ENCODE peak calls at places on chromosomes 1 and 21, in eight cellular contexts. W is upper lobe of right lung, F is cardiac muscle cell, I is neural crest cell, J is HFFc6, Y is progenitor cell of endocrine pancreas, Q is PC-3, P is adrenal gland. O is an unnamed sample.

GRCh38 chr21:16002872-16003466 is 273.2 kb downstream of the USP25 start:
- DNase-seq in Q (peak; percentile 58), P (no peak), Y (no peak), F (peak; percentile 52), W (no peak), I (no peak), J (peak; percentile 25), O (no peak)

GRCh38 chr1:184791199-184791935 is 36.7 kb upstream of the EDEM3 start:
- DNase-seq in F (peak; percentile 23), W (no peak), Y (no peak), J (peak; percentile 46), Q (peak; percentile 11), P (no peak), I (no peak), O (no peak)

GRCh38 chr1:229843627-229844238 is 217.7 kb downstream of the URB2 start:
- DNase-seq in I (no peak), F (peak; percentile 23), J (peak; percentile 12), Y (no peak), P (peak; percentile 33), W (no peak), Q (peak; percentile 77), O (no peak)

GRCh38 chr1:172180886-172181285 is 239.6 kb upstream of the C1orf105 start:
- DNase-seq in P (peak; percentile 37), I (no peak), Q (no peak), J (peak; percentile 8), F (peak; percentile 71), W (peak; percentile 59), Y (no peak), O (no peak)

GRCh38 chr1:12305377-12305776 is 75.5 kb downstream of the VPS13D start:
- DNase-seq in Q (no peak), I (no peak), F (peak; percentile 43), W (no peak), P (no peak), Y (no peak), J (no peak), O (no peak)

GRCh38 chr1:230327892-230328284 is 98.2 kb downstream of the PGBD5 start:
- DNase-seq in Y (no peak), Q (peak; percentile 87), W (no peak), I (no peak), P (no peak), J (no peak), F (no peak), O (no peak)

GRCh38 chr1:982765-983436 is 1.0 kb upstream of the PERM1 start:
- DNase-seq in I (no peak), Q (peak; percentile 58), W (no peak), Y (no peak), J (no peak), P (no peak), F (no peak), O (no peak)

GRCh38 chr1:230028602-230029223 is 38.3 kb upstream of the GALNT2 start:
- DNase-seq in I (no peak), J (no peak), Q (no peak), W (no peak), P (no peak), F (no peak), Y (no peak), O (no peak)

GRCh38 chr1:43669878-43670277 is 19.9 kb downstream of the KDM4A start:
- DNase-seq in P (no peak), J (no peak), Y (no peak), I (no peak), F (no peak), Q (no peak), W (no peak), O (no peak)

GRCh38 chr1:10980094-10980577 is 32.3 kb upstream of the TARDBP start:
- DNase-seq in W (peak; percentile 88), Q (peak; percentile 76), F (peak; percentile 83), P (peak; percentile 58), I (peak; percentile 63), J (peak; percentile 66), Y (peak; percentile 27), O (peak; percentile 68)

GRCh38 chr1:160131803-160132565 is 16.4 kb downstream of the ATP1A2 start:
- DNase-seq in J (no peak), Q (no peak), P (no peak), F (no peak), I (no peak), Y (no peak), W (peak; percentile 38), O (no peak)

GRCh38 chr1:65068202-65069011 is 79.6 kb upstream of the AK4 start:
- DNase-seq in F (peak; percentile 55), Y (no peak), I (no peak), P (no peak), J (no peak), Q (peak; percentile 7), W (no peak), O (no peak)

GRCh38 chr1:38846210-38846609 is 13.4 kb downstream of the RRAGC start:
- DNase-seq in Q (no peak), I (no peak), F (no peak), J (no peak), P (no peak), W (no peak), Y (no peak), O (no peak)
- TF ChIP-seq CTCF in Q (no peak), I (no peak), F (no peak), J (no peak), P (no peak), W (no peak), Y (no peak), O (no peak)

GRCh38 chr1:119712342-119713038 is 756 bp downstream of the PHGDH start:
- DNase-seq in P (no peak), F (peak; percentile 96), I (peak; percentile 65), Y (peak; percentile 62), Q (peak; percentile 66), J (peak; percentile 60), W (peak; percentile 78), O (peak; percentile 79)

GRCh38 chr1:119714583-119714982 is 2.8 kb downstream of the PHGDH start:
- DNase-seq in P (no peak), Y (no peak), I (no peak), F (peak; percentile 50), J (no peak), W (no peak), Q (no peak), O (no peak)

GRCh38 chr1:119713538-119714456 is 2.1 kb downstream of the PHGDH start:
- DNase-seq in J (no peak), Y (no peak), P (no peak), W (no peak), Q (peak; percentile 4), F (peak; percentile 58), I (no peak), O (peak; percentile 18)

GRCh38 chr1:119713039-119713537 is 1.4 kb downstream of the PHGDH start:
- DNase-seq in Y (no peak), I (peak; percentile 18), W (no peak), J (peak; percentile 10), Q (no peak), F (peak; percentile 29), P (no peak), O (peak; percentile 42)

GRCh38 chr1:119711804-119712341 is at the start of gene PHGDH:
- DNase-seq in I (peak; percentile 63), W (peak; percentile 83), P (peak; percentile 28), Q (peak; percentile 89), J (peak; percentile 78), Y (peak; percentile 36), F (peak; percentile 96), O (peak; percentile 69)
- TF ChIP-seq CTCF in I (no peak), W (no peak), P (no peak), Q (no peak), J (no peak), Y (no peak), F (no peak), O (no peak)

DNA sequence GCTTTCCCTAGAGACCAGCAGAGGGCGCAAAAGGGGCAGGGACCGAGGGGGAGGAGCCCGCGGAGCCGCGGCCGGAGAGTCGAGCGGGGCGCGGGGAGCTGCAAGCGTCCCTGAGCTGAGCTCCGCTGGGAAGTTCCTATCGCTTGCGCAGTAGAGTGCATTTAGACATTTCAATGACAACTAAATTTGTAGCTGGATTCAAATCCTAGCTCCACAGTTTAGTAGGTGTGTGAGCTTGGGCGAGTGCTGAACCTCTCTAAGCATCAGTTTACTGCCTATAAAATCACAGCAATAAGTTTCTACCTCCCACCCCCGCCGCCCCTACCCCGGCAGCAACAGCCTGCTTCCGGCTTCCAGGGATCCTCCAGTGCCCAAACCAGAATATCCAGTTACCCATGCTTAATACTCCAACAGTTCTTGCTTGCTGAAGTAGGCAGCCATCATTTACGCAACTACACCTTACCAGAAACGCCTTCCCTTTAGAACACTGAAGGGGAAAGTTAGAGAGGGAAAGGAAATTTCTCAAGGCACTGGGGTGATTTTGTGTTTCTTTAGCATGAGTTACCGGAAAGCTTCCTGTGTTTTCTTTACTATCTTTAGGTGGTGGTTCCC is 9.1 kb downstream of the TLR5 start:
- DNase-seq in J (peak; percentile 61), Q (peak; percentile 94), Y (peak; percentile 81), I (peak; percentile 91), W (peak; percentile 93), F (peak; percentile 88), P (peak; percentile 87), O (peak; percentile 90)
- TF ChIP-seq CTCF in J (peak; percentile 97), Q (peak; percentile 96), Y (peak; percentile 97), I (peak; percentile 98), W (peak; percentile 98), F (peak; percentile 97), P (peak; percentile 89), O (peak; percentile 97)

GRCh38 chr21:40615503-40616376 is 231.2 kb downstream of the DSCAM start:
- DNase-seq in Y (no peak), I (no peak), P (no peak), Q (no peak), F (no peak), J (peak; percentile 20), W (no peak), O (no peak)
- TF ChIP-seq CTCF in Y (no peak), I (no peak), P (no peak), Q (no peak), F (no peak), J (peak; percentile 9), W (no peak), O (no peak)

DNA sequence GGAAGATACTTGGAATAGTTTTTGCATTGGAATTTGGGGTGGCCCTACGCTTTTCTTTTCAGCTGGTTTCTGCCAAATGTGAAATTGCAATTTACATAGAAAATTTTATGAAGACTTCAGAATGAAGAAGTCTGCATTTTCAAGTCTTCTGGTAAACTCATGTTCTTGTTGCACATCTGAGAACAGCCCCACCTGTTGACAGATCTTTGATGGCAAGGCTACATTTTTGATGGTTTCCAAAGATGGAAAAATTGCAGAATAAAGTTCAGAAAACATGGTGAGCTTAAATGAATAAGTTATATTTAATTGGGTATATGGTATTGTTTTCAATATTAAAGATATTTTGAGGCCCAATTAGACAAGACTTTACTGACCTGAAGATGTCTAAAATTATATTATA is 25.4 kb downstream of the OLFM3 start:
- DNase-seq in Y (no peak), P (no peak), I (no peak), Q (peak; percentile 29), J (no peak), F (no peak), W (no peak), O (no peak)
- TF ChIP-seq CTCF in Y (peak; percentile 36), P (no peak), I (peak; percentile 54), Q (peak; percentile 56), J (no peak), F (no peak), W (no peak), O (peak; percentile 10)

O was measured in nephron progenitor cell.